ENCODE peak calls at places on chromosomes 11 and 22, in five cellular contexts. X is coronary artery, A is endothelial cell of umbilical vein, R is mesenchymal stem cell, B is OCI-LY7. F is an unnamed sample.

GRCh38 chr11:70608568-70609314 is 210.4 kb downstream of the CTTN start:
- DNase-seq in A (no peak), B (no peak), R (peak), X (no peak), F (no peak)

GRCh38 chr11:7546324-7546791 is 32.6 kb downstream of the PPFIBP2 start:
- DNase-seq in R (no peak), B (no peak), A (no peak), X (peak), F (no peak)

GRCh38 chr22:17952273-17952801 is 72.0 kb downstream of the MICAL3 start:
- DNase-seq in B (no peak), R (no peak), X (no peak), A (no peak), F (no peak)

GRCh38 chr22:26399288-26399687 is 29.8 kb upstream of the ASPHD2 start:
- DNase-seq in A (peak), B (no peak), X (no peak), R (peak), F (no peak)

GRCh38 chr11:134405436-134405835 is 6.6 kb downstream of the B3GAT1 start:
- DNase-seq in R (no peak), X (no peak), A (no peak), B (no peak), F (no peak)

GRCh38 chr11:26839911-26840705 is 118.2 kb upstream of the SLC5A12 start:
- DNase-seq in R (no peak), B (no peak), A (no peak), X (no peak), F (no peak)

GRCh38 chr22:48440176-48440575 is 1387.5 kb downstream of the BRD1 start:
- DNase-seq in B (no peak), X (no peak), A (no peak), R (no peak), F (no peak)

GRCh38 chr11:44310456-44311272 is 725 bp upstream of the ALX4 start:
- DNase-seq in A (no peak), X (no peak), R (no peak), B (no peak), F (no peak)

GRCh38 chr11:26234451-26234850 is 97.5 kb upstream of the ANO3 start:
- DNase-seq in A (peak), X (no peak), B (no peak), R (no peak), F (no peak)

GRCh38 chr11:116984589-116984988 is 113.6 kb downstream of the SIK3 start:
- DNase-seq in X (no peak), A (no peak), R (peak), B (no peak), F (no peak)

GRCh38 chr11:116976941-116977570 is 121.2 kb downstream of the SIK3 start:
- DNase-seq in B (no peak), A (no peak), R (no peak), X (no peak), F (no peak)

GRCh38 chr11:116984186-116984585 is 114.0 kb downstream of the SIK3 start:
- DNase-seq in B (no peak), R (peak), X (no peak), A (no peak), F (no peak)

GRCh38 chr11:116981216-116981887 is 116.9 kb downstream of the SIK3 start:
- DNase-seq in X (no peak), R (no peak), B (no peak), A (no peak), F (no peak)

GRCh38 chr11:116980136-116980793 is 118.0 kb downstream of the SIK3 start:
- DNase-seq in X (no peak), R (no peak), A (no peak), B (peak), F (no peak)
- H3K27ac ChIP-seq in X (no peak), R (no peak), A (no peak), B (no peak), F (no peak)

DNA sequence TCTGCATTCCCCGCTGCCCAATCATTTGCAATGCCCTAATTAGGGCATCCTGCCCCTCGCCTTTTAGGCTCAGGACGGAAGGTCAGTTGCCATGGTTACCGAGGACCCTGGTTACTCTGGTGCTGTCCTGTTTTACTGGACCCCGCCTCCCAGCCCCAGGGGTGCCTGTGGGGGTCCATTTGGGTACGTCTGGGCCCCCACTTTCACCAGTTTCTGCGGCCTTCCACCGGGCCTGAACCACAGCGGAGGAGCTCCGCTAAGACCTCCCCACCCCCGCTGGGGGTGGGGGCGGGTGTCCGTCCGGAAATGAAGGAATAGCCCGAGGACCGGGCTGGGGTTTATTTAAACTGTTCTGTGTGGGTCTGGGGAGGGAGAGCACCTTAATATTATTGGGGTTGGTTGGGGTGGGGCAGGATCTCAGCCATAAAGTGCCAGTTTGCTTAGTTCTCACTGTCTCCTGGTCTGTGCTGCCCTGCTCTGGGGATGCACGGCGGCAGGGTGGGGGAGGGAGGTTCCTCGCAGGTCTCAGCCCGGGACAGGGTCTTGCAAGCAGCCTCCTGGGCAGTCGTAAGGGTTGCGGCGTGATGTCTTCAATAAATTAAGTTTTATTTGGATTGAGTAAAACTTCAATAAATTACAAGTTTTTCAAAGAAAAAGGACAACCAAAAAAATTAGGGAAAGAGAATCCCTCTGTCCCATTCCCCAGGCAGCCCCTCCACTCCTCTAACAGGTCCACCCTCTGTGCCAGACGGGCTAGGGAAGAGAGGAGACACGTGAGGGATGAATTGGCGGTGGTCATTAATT is 5.3 kb downstream of the PHOX2A start:
- DNase-seq in B (no peak), X (no peak), R (no peak), A (no peak), F (no peak)
- H3K27ac ChIP-seq in B (no peak), X (peak), R (no peak), A (no peak), F (no peak)

DNA sequence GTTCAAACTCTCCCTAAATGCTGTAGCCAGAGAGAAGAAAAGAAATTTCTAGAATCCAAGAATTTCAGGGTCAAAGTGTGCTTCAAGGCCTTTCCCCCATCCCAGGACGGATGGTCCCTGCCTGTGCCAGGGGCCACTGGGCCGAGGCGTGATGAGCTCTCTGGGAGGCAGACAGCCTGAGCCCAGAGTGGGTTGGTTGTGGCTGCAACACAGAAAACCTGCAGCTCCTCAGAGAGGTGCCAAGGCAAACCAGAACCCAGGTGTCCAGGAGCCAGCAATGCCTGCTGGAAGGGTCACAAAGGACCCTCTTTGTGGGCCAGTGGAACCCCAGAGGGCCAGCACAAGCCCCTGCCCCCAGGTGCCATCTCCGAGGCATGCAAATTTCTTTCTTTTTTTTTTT is 2.6 kb upstream of the APOL6 start:
- DNase-seq in A (no peak), R (no peak), B (no peak), X (no peak), F (no peak)
- H3K27ac ChIP-seq in A (no peak), R (no peak), B (no peak), X (no peak), F (no peak)

GRCh38 chr11:68017858-68018729 is 8.0 kb downstream of the ALDH3B1 start:
- DNase-seq in B (no peak), A (no peak), R (no peak), X (no peak), F (no peak)
- H3K27ac ChIP-seq in B (no peak), A (no peak), R (no peak), X (no peak), F (no peak)

GRCh38 chr11:73312036-73312435 is 4.0 kb downstream of the ARHGEF17 start:
- DNase-seq in X (no peak), R (no peak), A (no peak), B (no peak), F (no peak)

GRCh38 chr11:73308963-73309960 is 1.2 kb downstream of the ARHGEF17 start:
- DNase-seq in X (peak), B (no peak), A (peak), R (peak), F (no peak)

GRCh38 chr11:73311394-73311869 is 3.4 kb downstream of the ARHGEF17 start:
- DNase-seq in X (no peak), A (no peak), R (no peak), B (no peak), F (no peak)

GRCh38 chr11:73310076-73310475 is 2.0 kb downstream of the ARHGEF17 start:
- DNase-seq in B (no peak), X (no peak), R (no peak), A (no peak), F (no peak)

DNA sequence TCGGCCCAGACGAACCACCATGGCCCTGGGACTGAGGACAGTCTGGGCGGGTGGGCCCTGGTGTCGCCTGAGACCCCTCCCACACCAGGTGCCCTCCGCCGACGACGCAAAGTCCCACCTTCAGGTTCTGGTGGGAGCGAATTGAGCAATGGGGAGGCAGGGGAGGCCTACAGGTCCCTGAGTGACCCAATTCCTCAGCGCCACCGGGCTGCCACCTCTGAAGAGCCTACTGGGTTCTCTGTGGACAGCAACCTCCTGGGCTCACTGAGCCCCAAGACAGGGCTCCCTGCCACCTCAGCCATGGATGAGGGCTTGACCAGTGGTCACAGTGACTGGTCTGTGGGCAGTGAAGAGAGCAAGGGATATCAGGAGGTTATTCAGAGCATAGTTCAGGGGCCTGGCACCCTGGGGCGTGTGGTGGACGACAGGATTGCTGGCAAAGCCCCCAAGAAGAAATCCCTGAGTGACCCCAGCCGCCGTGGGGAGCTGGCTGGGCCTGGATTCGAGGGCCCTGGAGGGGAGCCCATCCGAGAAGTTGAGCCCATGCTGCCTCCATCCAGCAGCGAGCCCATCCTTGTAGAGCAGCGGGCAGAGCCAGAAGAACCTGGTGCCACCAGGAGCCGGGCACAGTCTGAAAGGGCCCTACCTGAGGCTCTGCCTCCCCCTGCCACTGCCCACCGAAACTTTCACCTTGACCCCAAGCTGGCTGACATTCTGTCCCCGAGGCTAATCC is 2.8 kb downstream of the ARHGEF17 start:
- DNase-seq in X (no peak), R (no peak), A (no peak), B (no peak), F (no peak)
- H3K27ac ChIP-seq in X (peak), R (no peak), A (no peak), B (no peak), F (no peak)

DNA sequence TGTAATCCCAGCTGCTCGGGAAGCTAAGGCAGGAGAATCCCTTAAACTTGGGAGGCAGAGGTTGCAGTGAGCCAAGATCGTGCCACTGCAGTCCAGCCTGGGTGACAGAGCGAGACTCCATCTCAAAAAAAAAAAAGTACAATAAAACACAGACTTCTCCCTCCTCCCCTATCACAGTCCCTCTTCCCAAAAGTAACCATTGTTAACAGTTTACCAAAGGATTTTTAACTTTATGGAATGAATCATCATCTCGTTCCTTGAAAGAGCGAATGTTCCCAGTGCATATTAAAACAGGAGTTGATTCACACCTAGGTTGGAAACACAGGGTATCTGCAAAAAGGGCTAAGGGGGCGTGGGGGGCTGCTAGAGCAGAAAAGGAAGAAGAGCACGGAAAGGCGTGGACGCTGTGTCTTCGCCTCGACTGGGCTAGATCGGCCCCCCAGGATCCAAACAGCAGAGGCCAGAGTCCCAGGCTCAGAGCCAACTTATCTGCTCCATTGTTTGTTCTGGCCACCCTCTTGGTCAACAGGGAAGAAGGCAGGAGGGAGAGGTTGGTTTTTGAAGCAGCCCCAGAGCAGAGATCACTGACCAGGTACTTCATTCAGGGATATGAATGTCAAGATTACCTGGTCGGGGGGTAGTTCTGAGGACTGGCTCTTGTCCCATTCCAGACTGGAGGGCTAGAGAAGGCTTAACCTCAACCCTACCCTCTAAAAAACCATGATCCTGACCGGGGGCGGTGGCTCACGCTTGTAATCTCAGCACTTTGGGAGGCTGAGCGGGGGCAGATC is 2.1 kb upstream of the AHNAK start:
- DNase-seq in A (peak), B (no peak), R (no peak), X (no peak), F (no peak)
- H3K27ac ChIP-seq in A (peak), B (no peak), R (no peak), X (peak), F (no peak)

GRCh38 chr11:102280237-102280833 is 36.9 kb upstream of the BIRC3 start:
- DNase-seq in R (no peak), X (no peak), B (no peak), A (no peak), F (no peak)

GRCh38 chr11:102276302-102277182 is 40.7 kb upstream of the BIRC3 start:
- DNase-seq in R (no peak), A (peak), B (no peak), X (no peak), F (no peak)

GRCh38 chr11:102283088-102283487 is 34.2 kb upstream of the BIRC3 start:
- DNase-seq in R (no peak), X (no peak), A (no peak), B (no peak), F (no peak)

GRCh38 chr11:102284008-102284407 is 33.3 kb upstream of the BIRC3 start:
- DNase-seq in R (no peak), X (no peak), A (no peak), B (no peak), F (no peak)

DNA sequence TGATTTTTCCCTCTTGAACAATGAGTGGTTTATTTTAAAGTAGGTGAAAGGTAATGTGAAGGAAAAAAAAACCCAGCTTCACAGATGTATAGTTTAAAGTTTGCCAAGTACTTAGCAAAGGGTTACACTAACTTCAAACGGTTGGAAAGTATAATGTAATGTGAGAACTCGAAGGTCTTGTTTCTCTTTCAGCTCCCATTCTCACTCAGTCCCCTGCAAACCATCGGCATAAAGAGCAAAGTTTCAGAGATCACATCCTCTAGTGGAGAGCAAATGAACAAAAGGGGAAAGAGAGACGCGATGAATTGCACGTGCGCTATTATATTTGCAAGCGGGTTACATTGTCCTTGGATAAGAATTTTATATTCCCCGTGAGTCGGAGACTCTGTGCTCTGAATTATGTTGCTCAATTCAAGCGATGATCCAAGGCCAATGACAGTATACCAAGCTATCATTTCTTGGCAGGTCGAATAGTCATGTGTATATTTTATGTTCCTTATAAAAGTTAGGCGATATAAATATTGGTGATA is 37.6 kb upstream of the BIRC3 start:
- DNase-seq in X (no peak), B (no peak), A (peak), R (peak), F (no peak)
- H3K27ac ChIP-seq in X (no peak), B (no peak), A (no peak), R (no peak), F (no peak)

F was measured in DND-41.